ENCODE peak calls at places on chromosomes 3 and 15, in eight cellular contexts. I is LHCN-M2; O is AG08396; E is NCI-H1417; K is HFFc6; X is heart left ventricle; G is activated CD4-positive, alpha-beta T cell treated with anti-CD3 and anti-CD28 coated beads, Interleukin-2, amount 10 ng/mL, durations not matched to agents 7 days and 5 days; F is stimulated activated CD4-positive, alpha-beta T cell treated with anti-CD3 and anti-CD28 coated beads, Interleukin-2, amount 100 ng/mL, for 48 hours. M is an unnamed sample.

GRCh38 chr3:132721479-132722164 is 587 bp downstream of the NPHP3 start:
- DNase-seq in X (peak), O (peak), K (peak), G (peak), I (peak), F (no peak), E (peak), M (peak)

GRCh38 chr3:95815828-95816227 is 998.6 kb upstream of the EPHA6 start:
- DNase-seq in X (no peak), I (no peak), F (no peak), O (no peak), G (no peak), E (no peak), K (no peak), M (no peak)

GRCh38 chr3:124845406-124845805 is 41.8 kb downstream of the ITGB5 start:
- DNase-seq in G (no peak), F (no peak), O (peak), X (peak), E (no peak), I (peak), K (peak), M (no peak)

GRCh38 chr3:127637546-127637945 is 8.6 kb downstream of the PODXL2 start:
- DNase-seq in G (peak), E (no peak), I (peak), F (no peak), K (no peak), O (no peak), X (no peak), M (no peak)

GRCh38 chr3:61830111-61830400 is 268.7 kb downstream of the PTPRG start:
- DNase-seq in F (no peak), G (no peak), K (no peak), E (no peak), I (no peak), X (no peak), O (no peak), M (no peak)

GRCh38 chr3:195896361-195897080 is 11.8 kb downstream of the TNK2 start:
- DNase-seq in K (peak), F (peak), X (peak), G (no peak), O (peak), E (peak), I (peak), M (no peak)

GRCh38 chr3:20668411-20668810 is 482.4 kb upstream of the SGO1 start:
- DNase-seq in O (no peak), X (no peak), F (no peak), K (no peak), I (peak), E (no peak), G (no peak), M (no peak)

GRCh38 chr3:143139786-143140185 is 20.2 kb downstream of the CHST2 start:
- DNase-seq in F (no peak), X (peak), I (peak), G (no peak), O (no peak), E (no peak), K (peak), M (no peak)

GRCh38 chr3:75180235-75180944 is 483.7 kb upstream of the FRG2C start:
- DNase-seq in F (no peak), X (no peak), O (no peak), E (no peak), I (no peak), G (no peak), K (no peak), M (no peak)

GRCh38 chr3:27758083-27758482 is 36.0 kb upstream of the EOMES start:
- DNase-seq in X (no peak), O (peak), G (no peak), K (peak), F (peak), E (no peak), I (peak), M (peak)

GRCh38 chr3:29697989-29698388 is 417.1 kb downstream of the RBMS3 start:
- DNase-seq in K (peak), F (no peak), X (no peak), E (no peak), I (peak), G (no peak), O (peak), M (no peak)

GRCh38 chr3:197590313-197590962 is 34.7 kb upstream of the BDH1 start:
- DNase-seq in G (no peak), X (no peak), O (no peak), E (no peak), I (no peak), F (no peak), K (no peak), M (no peak)

GRCh38 chr3:142604940-142605339 is 8.7 kb downstream of the PLS1 start:
- DNase-seq in E (no peak), I (no peak), O (no peak), G (no peak), F (no peak), K (no peak), X (no peak), M (no peak)

GRCh38 chr15:93152951-93153350 is 63.9 kb upstream of the RGMA start:
- DNase-seq in O (no peak), F (no peak), E (no peak), I (no peak), K (no peak), X (peak), G (no peak), M (peak)

GRCh38 chr3:9883676-9884554 is 3.9 kb upstream of the CIDEC start:
- DNase-seq in I (peak), O (no peak), F (no peak), E (no peak), G (no peak), X (no peak), K (peak), M (no peak)

GRCh38 chr15:45604321-45604720 is 17.1 kb downstream of the BLOC1S6 start:
- DNase-seq in F (no peak), X (no peak), K (no peak), I (no peak), O (no peak), G (no peak), E (no peak), M (no peak)

GRCh38 chr3:170999737-171000242 is 26.7 kb downstream of the SLC2A2 start:
- DNase-seq in E (no peak), O (peak), X (no peak), G (no peak), F (no peak), I (peak), K (peak), M (no peak)

GRCh38 chr3:172405914-172406313 is 42.3 kb downstream of the GHSR start:
- DNase-seq in K (no peak), G (no peak), I (no peak), F (no peak), O (no peak), E (no peak), X (no peak), M (no peak)

GRCh38 chr15:40825661-40826088 is 2.8 kb downstream of the PPP1R14D start:
- DNase-seq in O (peak), X (no peak), E (no peak), I (peak), F (no peak), K (peak), G (no peak), M (no peak)

GRCh38 chr15:50181983-50182232 is at the start of gene SLC27A2:
- DNase-seq in K (no peak), G (no peak), X (peak), E (no peak), O (no peak), I (no peak), F (no peak), M (no peak)

GRCh38 chr15:57565326-57565725 is 26.4 kb upstream of the MYZAP start:
- DNase-seq in I (no peak), G (peak), F (no peak), K (no peak), E (no peak), O (no peak), X (no peak), M (no peak)

GRCh38 chr15:83061680-83062079 is 5.4 kb downstream of the BTBD1 start:
- DNase-seq in E (no peak), X (no peak), I (no peak), F (no peak), K (peak), G (no peak), O (no peak), M (no peak)

GRCh38 chr3:138124689-138125420 is 7.3 kb downstream of the A4GNT start:
- DNase-seq in G (no peak), I (peak), F (no peak), K (peak), O (peak), E (no peak), X (no peak), M (no peak)

GRCh38 chr3:194893121-194893979 is 207.7 kb downstream of the FAM43A start:
- DNase-seq in X (no peak), K (no peak), E (no peak), I (no peak), O (no peak), F (no peak), G (no peak), M (no peak)

GRCh38 chr15:29139540-29140459 is 129.8 kb downstream of the NSMCE3 start:
- DNase-seq in K (no peak), O (peak), G (peak), X (no peak), E (peak), I (no peak), F (peak), M (no peak)

GRCh38 chr3:9681723-9682081 is 21.9 kb upstream of the CPNE9 start:
- DNase-seq in G (no peak), E (no peak), X (no peak), I (no peak), K (no peak), O (no peak), F (no peak), M (no peak)

GRCh38 chr3:186193534-186194450 is 84.9 kb upstream of the ETV5 start:
- DNase-seq in F (no peak), E (peak), K (no peak), X (peak), G (no peak), I (no peak), O (no peak), M (no peak)

GRCh38 chr3:152474585-152474984 is 205.9 kb downstream of the MBNL1 start:
- DNase-seq in G (no peak), E (peak), F (no peak), I (peak), K (peak), X (peak), O (peak), M (no peak)